ENCODE peak calls at places on chromosomes 4 and X, in nine cellular contexts. One of them, this sample, is unnamed.

GRCh38 chr4:102610476-102610875 is 109.3 kb downstream of the NFKB1 start:
- DNase-seq in LoVo: no peak
- DNase-seq in IMR-90: no peak
- DNase-seq in CD4-positive, alpha-beta T cell: no peak
- DNase-seq in B cell: no peak
- DNase-seq in DMS153: no peak
- DNase-seq in NCI-H69: peak
- DNase-seq in Caco-2: no peak
- DNase-seq in Calu3: no peak
- DNase-seq in this sample: no peak

GRCh38 chr4:110055014-110055768 is 142.5 kb downstream of the EGF start:
- DNase-seq in LoVo: no peak
- DNase-seq in IMR-90: peak
- DNase-seq in CD4-positive, alpha-beta T cell: no peak
- DNase-seq in B cell: no peak
- DNase-seq in DMS153: no peak
- DNase-seq in NCI-H69: peak
- DNase-seq in Caco-2: no peak
- DNase-seq in Calu3: no peak
- DNase-seq in this sample: peak

GRCh38 chr4:120918788-120919187 is 3.7 kb downstream of the PRDM5 start:
- DNase-seq in LoVo: no peak
- DNase-seq in IMR-90: peak
- DNase-seq in CD4-positive, alpha-beta T cell: no peak
- DNase-seq in B cell: no peak
- DNase-seq in DMS153: no peak
- DNase-seq in NCI-H69: peak
- DNase-seq in Caco-2: no peak
- DNase-seq in Calu3: no peak
- DNase-seq in this sample: no peak

GRCh38 chrX:132958086-132958703 is at the start of gene HS6ST2:
- DNase-seq in LoVo: peak
- DNase-seq in IMR-90: no peak
- DNase-seq in CD4-positive, alpha-beta T cell: no peak
- DNase-seq in B cell: no peak
- DNase-seq in DMS153: no peak
- DNase-seq in NCI-H69: no peak
- DNase-seq in Caco-2: peak
- DNase-seq in Calu3: peak
- DNase-seq in this sample: no peak

GRCh38 chr4:15809058-15809457 is 30.9 kb downstream of the CD38 start:
- DNase-seq in LoVo: no peak
- DNase-seq in IMR-90: no peak
- DNase-seq in CD4-positive, alpha-beta T cell: no peak
- DNase-seq in B cell: no peak
- DNase-seq in DMS153: no peak
- DNase-seq in NCI-H69: peak
- DNase-seq in Caco-2: no peak
- DNase-seq in Calu3: no peak
- DNase-seq in this sample: no peak

GRCh38 chrX:132508834-132509233 is 20.0 kb upstream of the MBNL3 start:
- DNase-seq in LoVo: no peak
- DNase-seq in IMR-90: no peak
- DNase-seq in CD4-positive, alpha-beta T cell: no peak
- DNase-seq in B cell: no peak
- DNase-seq in DMS153: no peak
- DNase-seq in NCI-H69: peak
- DNase-seq in Caco-2: no peak
- DNase-seq in Calu3: no peak
- DNase-seq in this sample: no peak

GRCh38 chrX:149881081-149881711 is at the start of gene MAGEA8:
- DNase-seq in LoVo: no peak
- DNase-seq in IMR-90: no peak
- DNase-seq in CD4-positive, alpha-beta T cell: no peak
- DNase-seq in B cell: no peak
- DNase-seq in DMS153: no peak
- DNase-seq in NCI-H69: peak
- DNase-seq in Caco-2: peak
- DNase-seq in Calu3: no peak
- DNase-seq in this sample: no peak

GRCh38 chrX:32530802-32531403 is 680.4 kb downstream of the DMD start:
- DNase-seq in LoVo: peak
- DNase-seq in IMR-90: peak
- DNase-seq in CD4-positive, alpha-beta T cell: no peak
- DNase-seq in B cell: peak
- DNase-seq in DMS153: no peak
- DNase-seq in NCI-H69: peak
- DNase-seq in Caco-2: peak
- DNase-seq in Calu3: peak
- DNase-seq in this sample: peak

GRCh38 chr4:119300388-119301131 is 21.4 kb downstream of the FABP2 start:
- DNase-seq in LoVo: peak
- DNase-seq in IMR-90: peak
- DNase-seq in CD4-positive, alpha-beta T cell: peak
- DNase-seq in B cell: peak
- DNase-seq in DMS153: no peak
- DNase-seq in NCI-H69: no peak
- DNase-seq in Caco-2: peak
- DNase-seq in Calu3: peak
- DNase-seq in this sample: peak

GRCh38 chr4:168560184-168560834 is 63.5 kb downstream of the PALLD start:
- DNase-seq in LoVo: no peak
- DNase-seq in IMR-90: peak
- DNase-seq in CD4-positive, alpha-beta T cell: no peak
- DNase-seq in B cell: no peak
- DNase-seq in DMS153: peak
- DNase-seq in NCI-H69: peak
- DNase-seq in Caco-2: no peak
- DNase-seq in Calu3: peak
- DNase-seq in this sample: peak

GRCh38 chr4:124097447-124097846 is 615.1 kb downstream of the ANKRD50 start:
- DNase-seq in LoVo: no peak
- DNase-seq in IMR-90: no peak
- DNase-seq in CD4-positive, alpha-beta T cell: no peak
- DNase-seq in B cell: no peak
- DNase-seq in DMS153: no peak
- DNase-seq in NCI-H69: no peak
- DNase-seq in Caco-2: no peak
- DNase-seq in Calu3: no peak
- DNase-seq in this sample: no peak

GRCh38 chr4:71765349-71765748 is 18.5 kb downstream of the GC start:
- DNase-seq in LoVo: no peak
- DNase-seq in IMR-90: peak
- DNase-seq in CD4-positive, alpha-beta T cell: no peak
- DNase-seq in B cell: no peak
- DNase-seq in DMS153: no peak
- DNase-seq in NCI-H69: no peak
- DNase-seq in Caco-2: no peak
- DNase-seq in Calu3: no peak
- DNase-seq in this sample: no peak

GRCh38 chr4:174198396-174199179 is 84.9 kb downstream of the FBXO8 start:
- DNase-seq in LoVo: no peak
- DNase-seq in IMR-90: peak
- DNase-seq in CD4-positive, alpha-beta T cell: no peak
- DNase-seq in B cell: no peak
- DNase-seq in DMS153: no peak
- DNase-seq in NCI-H69: peak
- DNase-seq in Caco-2: no peak
- DNase-seq in Calu3: no peak
- DNase-seq in this sample: peak

GRCh38 chr4:3205995-3206394 is 43.0 kb upstream of the MSANTD1 start:
- DNase-seq in LoVo: no peak
- DNase-seq in IMR-90: no peak
- DNase-seq in CD4-positive, alpha-beta T cell: no peak
- DNase-seq in B cell: no peak
- DNase-seq in DMS153: no peak
- DNase-seq in NCI-H69: no peak
- DNase-seq in Caco-2: no peak
- DNase-seq in Calu3: no peak
- DNase-seq in this sample: no peak

GRCh38 chrX:129779747-129780146 is at the start of gene SASH3:
- DNase-seq in LoVo: no peak
- DNase-seq in IMR-90: no peak
- DNase-seq in CD4-positive, alpha-beta T cell: peak
- DNase-seq in B cell: peak
- DNase-seq in DMS153: no peak
- DNase-seq in NCI-H69: no peak
- DNase-seq in Caco-2: no peak
- DNase-seq in Calu3: no peak
- DNase-seq in this sample: no peak

GRCh38 chr4:53128959-53129358 is 236.9 kb downstream of the SCFD2 start:
- DNase-seq in LoVo: no peak
- DNase-seq in IMR-90: no peak
- DNase-seq in CD4-positive, alpha-beta T cell: no peak
- DNase-seq in B cell: no peak
- DNase-seq in DMS153: no peak
- DNase-seq in NCI-H69: no peak
- DNase-seq in Caco-2: no peak
- DNase-seq in Calu3: no peak
- DNase-seq in this sample: no peak

GRCh38 chr4:111744847-111745246 is 400.4 kb upstream of the FAM241A start:
- DNase-seq in LoVo: no peak
- DNase-seq in IMR-90: no peak
- DNase-seq in CD4-positive, alpha-beta T cell: no peak
- DNase-seq in B cell: no peak
- DNase-seq in DMS153: no peak
- DNase-seq in NCI-H69: no peak
- DNase-seq in Caco-2: peak
- DNase-seq in Calu3: no peak
- DNase-seq in this sample: no peak

GRCh38 chrX:10190367-10190766 is 33.6 kb downstream of the CLCN4 start:
- DNase-seq in LoVo: peak
- DNase-seq in IMR-90: peak
- DNase-seq in CD4-positive, alpha-beta T cell: no peak
- DNase-seq in B cell: peak
- DNase-seq in DMS153: peak
- DNase-seq in NCI-H69: peak
- DNase-seq in Caco-2: peak
- DNase-seq in Calu3: peak
- DNase-seq in this sample: peak

GRCh38 chr4:105474110-105474518 is 252 bp upstream of the PPA2 start:
- DNase-seq in LoVo: no peak
- DNase-seq in IMR-90: peak
- DNase-seq in CD4-positive, alpha-beta T cell: no peak
- DNase-seq in B cell: no peak
- DNase-seq in DMS153: no peak
- DNase-seq in NCI-H69: no peak
- DNase-seq in Caco-2: no peak
- DNase-seq in Calu3: peak
- DNase-seq in this sample: no peak

GRCh38 chr4:189143255-189143654 is 797.4 kb upstream of the FRG1 start:
- DNase-seq in LoVo: peak
- DNase-seq in IMR-90: peak
- DNase-seq in CD4-positive, alpha-beta T cell: no peak
- DNase-seq in B cell: no peak
- DNase-seq in DMS153: peak
- DNase-seq in NCI-H69: peak
- DNase-seq in Caco-2: no peak
- DNase-seq in Calu3: peak
- DNase-seq in this sample: peak

This sample was measured in EL.